ENCODE peak calls at places on chromosomes 3 and 15, in six cellular contexts. J is ovary, L is heart left ventricle, Z is esophagus muscularis mucosa, O is adrenal gland, X is breast epithelium. K is an unnamed sample. For H3K27me3, the result is how much of the 10 kb centered on the place peaks cover.

GRCh38 chr3:13650210-13651056 is 101.5 kb downstream of the FBLN2 start:
- DNase-seq in J (peak), L (peak), Z (peak), O (peak), X (peak), K (no peak)

GRCh38 chr3:14989943-14990753 is 42.8 kb downstream of the NR2C2 start:
- DNase-seq in J (peak), L (peak), Z (no peak), O (peak), X (no peak), K (no peak)

GRCh38 chr15:34808016-34808415 is 12.7 kb upstream of the ACTC1 start:
- DNase-seq in J (no peak), L (no peak), Z (no peak), O (no peak), X (no peak), K (no peak)

GRCh38 chr15:41942886-41943285 is 29.5 kb downstream of the EHD4 start:
- DNase-seq in J (no peak), L (no peak), Z (no peak), O (no peak), X (peak), K (no peak)

GRCh38 chr3:6601374-6601773 is 259.5 kb upstream of the GRM7 start:
- DNase-seq in J (no peak), L (no peak), Z (no peak), O (no peak), X (no peak), K (no peak)

GRCh38 chr3:192700885-192701284 is 26.5 kb downstream of the FGF12 start:
- DNase-seq in J (no peak), L (no peak), Z (no peak), O (no peak), X (no peak), K (no peak)

GRCh38 chr15:68601206-68602197 is 22.7 kb downstream of the CORO2B start:
- DNase-seq in J (peak), L (peak), Z (no peak), O (no peak), X (no peak), K (no peak)

GRCh38 chr3:43862470-43862869 is 171.7 kb downstream of the ABHD5 start:
- DNase-seq in J (no peak), L (no peak), Z (peak), O (no peak), X (no peak), K (no peak)

GRCh38 chr3:111151438-111151837 is 79.8 kb downstream of the NECTIN3 start:
- DNase-seq in J (no peak), L (no peak), Z (no peak), O (no peak), X (no peak), K (no peak)

GRCh38 chr3:9902372-9903237 is at the start of gene IL17RE:
- DNase-seq in J (no peak), L (no peak), Z (no peak), O (no peak), X (no peak), K (no peak)

GRCh38 chr15:85379403-85380131 is 836 bp upstream of the AKAP13 start:
- DNase-seq in J (no peak), L (no peak), Z (no peak), O (no peak), X (no peak), K (no peak)

GRCh38 chr3:72461787-72462186 is 386.5 kb downstream of the SHQ1 start:
- DNase-seq in J (no peak), L (peak), Z (no peak), O (no peak), X (no peak), K (no peak)

GRCh38 chr3:195558602-195559001 is 15.5 kb upstream of the PPP1R2 start:
- DNase-seq in J (no peak), L (no peak), Z (no peak), O (no peak), X (no peak), K (no peak)

GRCh38 chr3:100875239-100875638 is 118.0 kb downstream of the ABI3BP start:
- DNase-seq in J (peak), L (peak), Z (no peak), O (peak), X (no peak), K (no peak)

DNA sequence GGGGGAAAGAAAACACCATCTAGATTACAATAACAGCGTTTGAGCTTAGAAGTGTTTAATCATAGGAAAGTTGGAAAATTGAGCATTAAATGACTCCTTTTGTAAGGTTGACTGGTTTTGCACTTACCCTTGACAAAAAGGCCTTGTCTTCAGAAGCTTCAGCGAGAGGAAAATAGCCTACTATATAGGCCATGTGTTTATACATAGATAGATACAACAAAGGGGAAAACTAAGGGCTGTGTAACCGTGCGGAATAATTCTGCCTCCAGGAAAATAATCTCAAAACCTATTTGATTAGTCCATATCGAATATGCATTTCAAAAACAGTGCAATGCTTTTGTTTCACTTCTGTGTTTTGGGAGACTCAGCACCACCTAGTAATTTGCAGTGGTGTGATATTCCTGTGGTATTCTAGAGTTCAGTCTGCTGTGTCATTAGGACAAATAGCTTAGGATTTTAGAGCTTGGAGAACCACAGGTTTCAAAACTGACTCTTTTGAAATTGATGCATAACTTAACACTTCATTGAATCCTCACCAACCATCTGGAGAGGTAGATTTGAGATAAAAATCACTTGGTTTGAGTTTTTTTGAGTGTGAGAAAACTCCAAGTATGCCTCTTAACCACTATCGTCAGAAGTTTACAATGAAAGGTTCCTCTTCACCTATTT is 1.8 kb downstream of the ARHGAP31 start:
- DNase-seq in J (no peak), L (no peak), Z (no peak), O (no peak), X (no peak), K (no peak)
- H3K27me3 ChIP-seq in J (under half), L (under half), Z (under half), O (under half), X (under half), K (under half)

GRCh38 chr15:74420193-74420905 is 13.4 kb downstream of the SEMA7A start:
- DNase-seq in J (no peak), L (no peak), Z (no peak), O (peak), X (peak), K (no peak)
- TF ChIP-seq POLR2A in J (no peak), L (no peak), Z (no peak), O (no peak), X (no peak), K (no peak)

DNA sequence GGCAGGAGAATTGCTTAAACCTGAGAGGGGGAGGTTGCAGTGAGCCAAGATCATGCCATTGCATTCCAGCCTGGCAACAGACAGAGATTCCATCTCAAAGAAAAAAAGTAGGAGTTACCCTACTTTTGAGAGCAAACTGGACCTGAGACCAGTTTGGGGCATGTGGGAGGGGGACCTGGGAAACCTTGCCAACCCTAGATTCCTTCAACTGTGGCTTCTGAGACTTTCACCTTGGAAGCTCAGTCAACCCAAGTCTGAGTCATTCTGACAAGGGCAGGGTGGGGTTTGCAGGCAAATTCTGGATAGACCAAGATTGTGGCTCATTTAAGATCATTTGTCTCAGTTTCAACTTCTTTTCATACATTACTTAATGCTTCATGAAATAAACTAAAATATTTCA is 23.8 kb upstream of the SIAH2 start:
- DNase-seq in J (no peak), L (no peak), Z (no peak), O (no peak), X (no peak), K (no peak)
- H3K4me3 ChIP-seq in J (no peak), L (no peak), Z (no peak), O (no peak), X (no peak), K (no peak)

GRCh38 chr3:134810850-134811249 is 15.8 kb downstream of the EPHB1 start:
- DNase-seq in J (no peak), L (no peak), Z (no peak), O (no peak), X (no peak), K (no peak)
- H3K27me3 ChIP-seq in J (under half), L (under half), Z (under half), O (under half), X (under half), K (under half)

GRCh38 chr3:66335671-66336070 is 114.9 kb downstream of the SLC25A26 start:
- DNase-seq in J (no peak), L (no peak), Z (no peak), O (no peak), X (no peak), K (no peak)
- TF ChIP-seq POLR2A in J (no peak), L (no peak), Z (no peak), O (no peak), X (no peak), K (no peak)

GRCh38 chr15:31975446-31976229 is 54.7 kb upstream of the CHRNA7 start:
- DNase-seq in J (no peak), L (no peak), Z (peak), O (no peak), X (no peak), K (no peak)
- H3K4me3 ChIP-seq in J (no peak), L (peak), Z (no peak), O (no peak), X (peak), K (peak)

GRCh38 chr15:66130496-66131014 is 123.0 kb downstream of the MEGF11 start:
- DNase-seq in J (no peak), L (no peak), Z (no peak), O (no peak), X (no peak), K (no peak)

GRCh38 chr15:66131831-66132230 is 121.7 kb downstream of the MEGF11 start:
- DNase-seq in J (no peak), L (no peak), Z (no peak), O (no peak), X (no peak), K (no peak)

GRCh38 chr15:66133247-66133646 is 120.3 kb downstream of the MEGF11 start:
- DNase-seq in J (peak), L (no peak), Z (no peak), O (peak), X (no peak), K (no peak)

GRCh38 chr15:66131200-66131599 is 122.3 kb downstream of the MEGF11 start:
- DNase-seq in J (no peak), L (no peak), Z (no peak), O (no peak), X (no peak), K (no peak)

DNA sequence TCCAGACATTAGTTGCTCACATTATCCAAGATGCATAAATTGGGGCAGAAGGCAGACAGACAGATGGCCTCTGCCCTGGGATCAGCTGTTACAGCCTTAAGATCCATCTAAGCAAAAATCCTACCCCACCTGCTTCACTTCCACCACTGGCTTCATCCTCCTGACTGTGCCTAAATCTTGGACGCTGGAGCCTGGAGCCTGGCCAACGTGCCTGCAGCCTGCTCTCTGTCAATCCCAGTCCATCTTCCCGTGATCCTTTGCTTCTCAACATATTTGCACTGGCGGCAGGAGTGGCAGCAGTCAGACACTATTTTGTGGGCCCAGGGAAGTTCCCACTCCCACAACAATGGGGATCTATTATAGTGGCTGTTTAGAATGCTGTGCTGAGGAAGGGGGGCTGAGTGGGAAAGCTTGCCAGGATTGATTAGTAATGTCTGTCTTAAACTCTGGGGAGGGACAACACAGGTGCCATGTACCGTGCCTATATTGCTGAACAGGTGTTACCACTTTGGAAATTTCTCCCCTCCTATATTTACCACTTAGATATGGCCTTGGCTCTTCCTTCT is 121.2 kb downstream of the MEGF11 start:
- DNase-seq in J (no peak), L (peak), Z (no peak), O (no peak), X (no peak), K (no peak)
- H3K27me3 ChIP-seq in J (under half), L (under half), Z (under half), O (under half), X (under half), K (under half)

GRCh38 chr3:46558184-46559029 is 7.7 kb downstream of the LRRC2 start:
- DNase-seq in J (peak), L (peak), Z (peak), O (peak), X (peak), K (no peak)
- TF ChIP-seq POLR2A in J (no peak), L (no peak), Z (no peak), O (no peak), X (no peak), K (no peak)

DNA sequence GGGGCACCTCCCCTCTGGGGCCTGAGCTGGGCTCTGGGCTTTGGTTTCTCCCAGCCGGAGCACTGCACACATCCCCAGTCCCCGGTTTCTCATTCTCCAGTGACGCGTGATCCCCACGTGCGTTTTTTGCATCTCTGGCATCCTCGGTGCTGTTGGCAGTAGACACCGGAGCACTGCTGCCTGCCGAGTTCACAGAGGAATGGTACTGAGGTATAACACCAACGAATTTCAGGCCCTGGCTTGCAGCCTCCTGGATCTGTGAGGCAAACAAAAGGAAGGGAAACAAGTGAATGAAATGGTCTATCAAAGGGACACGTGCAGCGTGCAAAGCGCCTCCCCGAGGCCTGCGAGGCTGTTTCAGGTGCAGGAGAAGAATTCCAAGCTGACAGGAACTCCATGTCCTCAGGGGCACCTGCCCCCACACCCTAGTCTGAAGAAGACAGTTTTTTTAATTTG is 112.9 kb downstream of the OXNAD1 start:
- DNase-seq in J (no peak), L (no peak), Z (no peak), O (no peak), X (no peak), K (no peak)
- H3K4me3 ChIP-seq in J (no peak), L (no peak), Z (no peak), O (no peak), X (no peak), K (no peak)